ENCODE peak calls at places on chromosomes 4 and X, in nine cellular contexts. B is ovary, R is lower leg skin, L is sigmoid colon, C is Peyer's patch, I is NB4, X is tibial nerve, Q is A549, U is esophagus squamous epithelium. V is an unnamed sample.

GRCh38 chr4:88623097-88623496 is 30.8 kb downstream of the HERC3 start:
- DNase-seq in B (no peak), R (no peak), L (no peak), C (no peak), I (peak), X (no peak), Q (peak), U (no peak), V (no peak)

GRCh38 chr4:121227254-121227867 is 63.2 kb upstream of the TNIP3 start:
- DNase-seq in B (no peak), R (no peak), L (no peak), C (no peak), I (no peak), X (no peak), Q (no peak), U (no peak), V (no peak)

GRCh38 chrX:56764153-56764974 is 35.3 kb downstream of the NBDY start:
- DNase-seq in B (peak), R (peak), L (peak), C (peak), I (peak), X (no peak), Q (peak), U (no peak), V (no peak)

GRCh38 chrX:108584617-108585211 is 145.1 kb downstream of the COL4A5 start:
- DNase-seq in B (no peak), R (no peak), L (no peak), C (no peak), I (peak), X (no peak), Q (peak), U (no peak), V (peak)

GRCh38 chrX:143632625-143633387 is 3.1 kb downstream of the SLITRK4 start:
- DNase-seq in B (no peak), R (no peak), L (no peak), C (no peak), I (peak), X (no peak), Q (no peak), U (no peak), V (no peak)

GRCh38 chr4:127555106-127555505 is 77.7 kb upstream of the INTU start:
- DNase-seq in B (no peak), R (no peak), L (no peak), C (no peak), I (no peak), X (no peak), Q (no peak), U (no peak), V (no peak)

GRCh38 chr4:186204103-186204559 is 12.8 kb downstream of the CYP4V2 start:
- DNase-seq in B (no peak), R (peak), L (peak), C (no peak), I (no peak), X (no peak), Q (no peak), U (no peak), V (no peak)

GRCh38 chrX:132270699-132271098 is 51.5 kb upstream of the RAP2C start:
- DNase-seq in B (peak), R (peak), L (peak), C (no peak), I (no peak), X (peak), Q (no peak), U (peak), V (no peak)

GRCh38 chrX:82087699-82088098 is 885.8 kb downstream of the SH3BGRL start:
- DNase-seq in B (no peak), R (no peak), L (no peak), C (no peak), I (no peak), X (no peak), Q (no peak), U (no peak), V (no peak)

GRCh38 chr4:8306511-8307021 is 37.0 kb downstream of the HTRA3 start:
- DNase-seq in B (peak), R (peak), L (peak), C (no peak), I (no peak), X (no peak), Q (no peak), U (no peak), V (no peak)

GRCh38 chrX:41045960-41046567 is 39.2 kb upstream of the USP9X start:
- DNase-seq in B (no peak), R (no peak), L (peak), C (no peak), I (no peak), X (no peak), Q (no peak), U (no peak), V (peak)

GRCh38 chrX:41051303-41051702 is 33.9 kb upstream of the USP9X start:
- DNase-seq in B (no peak), R (no peak), L (no peak), C (no peak), I (no peak), X (no peak), Q (no peak), U (no peak), V (no peak)

GRCh38 chrX:41050359-41050758 is 34.9 kb upstream of the USP9X start:
- DNase-seq in B (no peak), R (no peak), L (no peak), C (no peak), I (no peak), X (no peak), Q (no peak), U (no peak), V (no peak)

GRCh38 chrX:41043950-41044349 is 41.3 kb upstream of the USP9X start:
- DNase-seq in B (no peak), R (no peak), L (no peak), C (no peak), I (no peak), X (no peak), Q (no peak), U (no peak), V (peak)

DNA sequence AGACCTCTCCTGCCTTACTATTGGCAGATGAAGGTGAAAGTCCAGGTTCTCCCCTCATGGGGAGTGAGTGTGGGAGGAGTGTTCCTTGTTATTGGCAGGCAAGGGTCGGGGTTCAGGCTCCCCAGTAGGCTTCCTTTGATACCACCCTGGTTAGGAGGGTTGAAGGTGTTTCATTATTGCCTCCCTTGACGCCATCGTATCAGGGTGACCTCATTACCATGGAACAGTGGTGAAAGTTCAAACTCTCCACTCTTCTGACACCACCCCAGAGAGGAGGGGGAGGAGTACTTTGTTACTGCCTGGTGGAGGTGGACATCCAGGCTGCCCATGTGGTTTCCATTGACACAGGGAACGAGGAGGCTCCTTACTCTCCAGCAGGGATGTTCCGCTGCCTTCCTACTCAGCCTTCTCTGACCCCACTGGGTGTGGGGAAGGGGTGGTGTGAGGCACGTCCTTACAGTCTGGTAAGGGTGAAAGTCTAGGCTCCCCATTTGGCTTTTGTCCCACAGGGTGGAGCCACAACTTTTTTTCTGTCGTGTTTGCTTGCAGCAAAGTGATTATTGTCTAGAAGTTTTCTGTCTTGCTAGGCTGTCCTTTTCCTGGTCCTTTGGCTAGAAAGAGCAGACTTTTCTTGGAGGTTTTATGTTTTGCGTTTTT is 37.2 kb upstream of the USP9X start:
- DNase-seq in B (no peak), R (peak), L (no peak), C (no peak), I (no peak), X (no peak), Q (no peak), U (no peak), V (peak)
- TF ChIP-seq POLR2A in B (no peak), R (no peak), L (no peak), C (peak), I (no peak), X (no peak), Q (no peak), U (no peak), V (no peak)

GRCh38 chr4:2831611-2832308 is 11.9 kb upstream of the ADD1 start:
- DNase-seq in B (peak), R (peak), L (peak), C (no peak), I (no peak), X (peak), Q (no peak), U (no peak), V (no peak)

GRCh38 chr4:2829321-2829932 is 14.2 kb upstream of the ADD1 start:
- DNase-seq in B (no peak), R (peak), L (peak), C (no peak), I (no peak), X (peak), Q (no peak), U (no peak), V (no peak)

GRCh38 chr4:2832309-2832980 is 11.2 kb upstream of the ADD1 start:
- DNase-seq in B (peak), R (peak), L (peak), C (peak), I (no peak), X (peak), Q (no peak), U (no peak), V (no peak)

GRCh38 chr4:2829933-2830451 is 13.7 kb upstream of the ADD1 start:
- DNase-seq in B (no peak), R (no peak), L (peak), C (no peak), I (no peak), X (peak), Q (no peak), U (no peak), V (no peak)

GRCh38 chr4:2830632-2831610 is 12.7 kb upstream of the ADD1 start:
- DNase-seq in B (peak), R (peak), L (peak), C (no peak), I (no peak), X (peak), Q (no peak), U (no peak), V (no peak)
- TF ChIP-seq POLR2A in B (no peak), R (no peak), L (no peak), C (no peak), I (no peak), X (no peak), Q (no peak), U (no peak), V (no peak)

DNA sequence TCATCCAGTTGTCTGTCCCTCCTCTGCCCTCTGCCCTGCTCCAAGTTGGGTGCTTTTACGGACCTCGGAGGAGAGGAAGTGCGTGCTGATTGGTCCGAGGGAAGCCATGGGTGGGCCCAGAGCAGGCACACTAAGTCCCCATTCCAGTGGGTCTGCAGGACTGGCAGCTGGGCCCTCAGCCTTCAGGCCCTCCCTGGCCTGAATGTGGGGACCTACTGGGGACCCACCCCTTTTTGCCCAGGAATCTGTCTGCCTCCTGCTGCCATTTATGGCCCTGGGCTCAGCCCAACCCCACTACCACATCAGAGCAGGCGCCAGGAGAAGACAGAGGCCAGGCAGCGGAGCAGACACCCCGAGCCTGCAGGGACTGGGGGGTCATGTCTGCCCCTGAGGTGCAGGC is 169.6 kb downstream of the TEX13A start:
- DNase-seq in B (no peak), R (no peak), L (no peak), C (no peak), I (no peak), X (no peak), Q (no peak), U (no peak), V (no peak)
- TF ChIP-seq POLR2A in B (no peak), R (no peak), L (no peak), C (no peak), I (no peak), X (no peak), Q (no peak), U (no peak), V (no peak)

DNA sequence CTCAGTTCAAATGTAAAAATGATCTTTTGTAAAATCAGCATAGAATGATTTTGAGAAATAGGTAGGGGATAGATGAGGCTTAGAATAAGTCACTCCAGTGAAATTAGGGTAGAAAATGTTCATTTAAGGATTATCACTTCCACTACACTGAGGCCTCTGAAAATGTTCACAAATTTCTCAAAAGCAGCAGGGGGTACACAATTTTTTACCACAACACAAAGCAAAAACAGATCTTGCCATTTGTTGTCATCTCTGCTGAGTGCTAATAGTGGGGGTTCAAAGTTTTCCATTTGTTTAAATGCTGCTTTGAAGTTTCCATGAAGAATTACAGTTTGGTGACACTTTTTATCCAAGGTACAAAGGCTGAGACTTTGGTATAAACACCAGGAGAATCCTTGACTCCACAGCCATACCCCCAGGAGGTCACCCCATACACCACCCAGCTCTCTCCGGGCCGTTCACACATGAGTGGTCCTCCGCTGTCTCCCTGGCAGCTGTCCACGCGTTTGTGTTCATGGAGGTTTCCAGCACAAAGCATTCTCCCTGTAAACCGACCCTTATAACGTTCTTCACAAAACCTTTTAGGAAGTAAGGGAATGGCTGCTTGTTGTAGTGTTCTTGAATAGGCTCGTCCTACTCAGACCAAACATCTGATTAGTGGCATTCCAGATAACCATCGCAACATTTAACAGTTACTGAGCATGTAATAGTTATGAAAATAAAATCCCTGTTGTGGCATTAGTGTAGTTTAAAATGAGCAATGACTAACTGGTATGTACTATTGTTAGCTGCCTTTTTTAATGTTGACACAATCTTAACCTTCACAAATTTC is 71.0 kb downstream of the PRSS12 start:
- DNase-seq in B (peak), R (no peak), L (no peak), C (no peak), I (peak), X (no peak), Q (no peak), U (no peak), V (peak)
- TF ChIP-seq POLR2A in B (no peak), R (no peak), L (no peak), C (no peak), I (no peak), X (no peak), Q (no peak), U (no peak), V (peak)

GRCh38 chrX:15493118-15494082 is at the start of gene PIR:
- DNase-seq in B (peak), R (peak), L (peak), C (peak), I (peak), X (peak), Q (peak), U (no peak), V (peak)
- TF ChIP-seq POLR2A in B (peak), R (no peak), L (no peak), C (no peak), I (no peak), X (peak), Q (peak), U (peak), V (peak)